ENCODE peak calls at places on chromosome 1, in eight cellular contexts. G is mucosa of gallbladder; R is activated naive CD4-positive, alpha-beta T cell treated with Interleukin-2 at 50 U/mL for 16 hours; A is right atrium auricular region; X is heart left ventricle; J is stimulated activated CD4-positive, alpha-beta T cell treated with anti-CD3 and anti-CD28 coated beads, Interleukin-2, amount 100 ng/mL, for 24 hours; O is cerebellar cortex; T is PC-3. K is an unnamed sample.

GRCh38 chr1:31434979-31435378 is 22.0 kb downstream of the SERINC2 start:
- DNase-seq in G (no peak), R (no peak), A (no peak), X (no peak), J (no peak), O (no peak), T (no peak), K (peak; percentile 66)

GRCh38 chr1:87176514-87176913 is 152.2 kb upstream of the LMO4 start:
- DNase-seq in G (no peak), R (no peak), A (no peak), X (no peak), J (no peak), O (no peak), T (no peak), K (no peak)

GRCh38 chr1:225881081-225882007 is 836 bp downstream of the TMEM63A start:
- DNase-seq in G (peak; percentile 44), R (peak; percentile 45), A (no peak), X (peak; percentile 72), J (peak; percentile 60), O (no peak), T (peak; percentile 91), K (peak; percentile 66)

GRCh38 chr1:161153682-161154337 is at the start of gene UFC1:
- DNase-seq in G (peak; percentile 86), R (peak; percentile 83), A (peak; percentile 83), X (peak; percentile 87), J (peak; percentile 77), O (peak; percentile 93), T (peak; percentile 89), K (peak; percentile 83)

GRCh38 chr1:161267332-161267731 is 8.8 kb downstream of the PCP4L1 start:
- DNase-seq in G (no peak), R (no peak), A (no peak), X (no peak), J (no peak), O (no peak), T (no peak), K (no peak)

GRCh38 chr1:204350857-204351573 is 8.7 kb downstream of the PLEKHA6 start:
- DNase-seq in G (peak; percentile 80), R (no peak), A (peak; percentile 87), X (peak; percentile 74), J (no peak), O (peak; percentile 88), T (no peak), K (no peak)

GRCh38 chr1:19664453-19665043 is at the start of gene HTR6:
- DNase-seq in G (no peak), R (peak; percentile 58), A (no peak), X (no peak), J (peak; percentile 67), O (no peak), T (no peak), K (no peak)

GRCh38 chr1:78369546-78369945 is 121.2 kb upstream of the PTGFR start:
- DNase-seq in G (no peak), R (no peak), A (no peak), X (no peak), J (no peak), O (no peak), T (no peak), K (peak; percentile 50)

GRCh38 chr1:23592209-23592905 is 33.1 kb upstream of the ID3 start:
- DNase-seq in G (no peak), R (no peak), A (no peak), X (no peak), J (no peak), O (no peak), T (no peak), K (peak; percentile 87)

GRCh38 chr1:1371354-1371740 is 3.7 kb downstream of the AURKAIP1 start:
- DNase-seq in G (no peak), R (peak; percentile 50), A (no peak), X (no peak), J (no peak), O (no peak), T (no peak), K (no peak)

GRCh38 chr1:80217377-80217986 is 1211.0 kb upstream of the ADGRL4 start:
- DNase-seq in G (peak; percentile 19), R (no peak), A (no peak), X (no peak), J (no peak), O (peak; percentile 24), T (peak; percentile 73), K (peak; percentile 85)

GRCh38 chr1:176949033-176949662 is 215.4 kb downstream of the ASTN1 start:
- DNase-seq in G (peak; percentile 13), R (no peak), A (no peak), X (peak; percentile 58), J (peak; percentile 37), O (peak; percentile 54), T (peak; percentile 54), K (peak; percentile 53)

GRCh38 chr1:29924017-29924431 is 687.7 kb downstream of the PTPRU start:
- DNase-seq in G (no peak), R (no peak), A (no peak), X (no peak), J (no peak), O (no peak), T (no peak), K (no peak)